ENCODE peak calls at places on chromosomes 3 and 15, in eight cellular contexts. O, M, U, I, Z, D, L and B are unnamed samples.

GRCh38 chr3:134453631-134454030 is 32.2 kb downstream of the ANAPC13 start:
- DNase-seq in O (no peak), M (no peak), U (no peak), I (no peak), Z (no peak), D (no peak), L (no peak), B (no peak)

GRCh38 chr3:160006282-160007163 is 17.9 kb downstream of the IL12A start:
- DNase-seq in O (peak; percentile 66), M (peak; percentile 48), U (no peak), I (no peak), Z (peak; percentile 51), D (peak; percentile 44), L (peak; percentile 32), B (peak; percentile 34)

GRCh38 chr3:108178676-108179075 is 43.5 kb downstream of the IFT57 start:
- DNase-seq in O (no peak), M (no peak), U (no peak), I (no peak), Z (no peak), D (no peak), L (no peak), B (no peak)

GRCh38 chr15:49370782-49371181 is 52.3 kb upstream of the FGF7 start:
- DNase-seq in O (no peak), M (no peak), U (no peak), I (no peak), Z (no peak), D (no peak), L (no peak), B (no peak)

GRCh38 chr3:132788299-132788698 is 66.1 kb upstream of the NPHP3 start:
- DNase-seq in O (no peak), M (no peak), U (no peak), I (no peak), Z (peak; percentile 57), D (peak; percentile 13), L (no peak), B (peak; percentile 23)

GRCh38 chr15:45231061-45231576 is 20.9 kb upstream of the SLC28A2 start:
- DNase-seq in O (no peak), M (no peak), U (no peak), I (no peak), Z (no peak), D (no peak), L (no peak), B (no peak)

GRCh38 chr3:87062685-87063084 is 71.7 kb upstream of the VGLL3 start:
- DNase-seq in O (no peak), M (no peak), U (no peak), I (no peak), Z (no peak), D (no peak), L (no peak), B (no peak)

GRCh38 chr3:56796996-56797395 is 4.8 kb downstream of the ARHGEF3 start:
- DNase-seq in O (no peak), M (no peak), U (no peak), I (no peak), Z (no peak), D (peak; percentile 57), L (no peak), B (no peak)

GRCh38 chr15:66832679-66833078 is 130.6 kb downstream of the SMAD6 start:
- DNase-seq in O (no peak), M (no peak), U (no peak), I (no peak), Z (no peak), D (no peak), L (no peak), B (no peak)

GRCh38 chr3:12897537-12898289 is 56.3 kb upstream of the RPL32 start:
- DNase-seq in O (peak; percentile 8), M (no peak), U (peak; percentile 9), I (no peak), Z (no peak), D (no peak), L (peak; percentile 21), B (no peak)

GRCh38 chr3:186786810-186787375 is 3.5 kb downstream of the EIF4A2 start:
- DNase-seq in O (no peak), M (no peak), U (no peak), I (no peak), Z (no peak), D (no peak), L (no peak), B (no peak)